ENCODE peak calls at places on chromosomes 5 and 9, in six cellular contexts. K is psoas muscle, D is tibial nerve, F is lung, A is astrocyte of the spinal cord, B is cardiac fibroblast. M is an unnamed sample.

GRCh38 chr5:148776780-148777179 is 49.6 kb upstream of the ADRB2 start:
- DNase-seq in B (peak; percentile 77), D (no peak), A (peak; percentile 85), K (no peak), F (no peak), M (no peak)

GRCh38 chr9:4299006-4299795 is 667 bp downstream of the GLIS3 start:
- DNase-seq in K (peak; percentile 65), F (peak; percentile 35), B (peak; percentile 65), A (peak; percentile 63), D (no peak), M (peak; percentile 68)

GRCh38 chr9:134392900-134393299 is 66.6 kb downstream of the RXRA start:
- DNase-seq in A (no peak), F (no peak), B (no peak), D (no peak), K (no peak), M (no peak)

GRCh38 chr5:51225671-51226419 is 157.4 kb upstream of the ISL1 start:
- DNase-seq in F (no peak), K (no peak), D (no peak), A (no peak), B (no peak), M (no peak)

GRCh38 chr9:93098236-93098946 is 2.4 kb downstream of the CARD19 start:
- DNase-seq in K (peak; percentile 96), B (peak; percentile 97), D (peak; percentile 72), A (peak; percentile 98), F (peak; percentile 90), M (peak; percentile 95)

GRCh38 chr5:143318270-143318669 is 85.2 kb downstream of the NR3C1 start:
- DNase-seq in K (no peak), A (no peak), D (no peak), F (no peak), B (peak; percentile 40), M (no peak)

GRCh38 chr5:148697177-148697820 is 43.0 kb upstream of the HTR4 start:
- DNase-seq in K (no peak), A (peak; percentile 40), F (no peak), D (no peak), B (peak; percentile 66), M (peak; percentile 17)

GRCh38 chr9:95127249-95128176 is 190.0 kb downstream of the FANCC start:
- DNase-seq in D (peak; percentile 91), K (peak; percentile 93), B (peak; percentile 78), F (peak; percentile 78), A (peak; percentile 81), M (peak; percentile 81)

GRCh38 chr5:126624534-126624933 is 23.8 kb downstream of the PHAX start:
- DNase-seq in D (no peak), F (no peak), A (peak; percentile 84), B (peak; percentile 95), K (no peak), M (peak; percentile 91)

GRCh38 chr5:161546463-161547301 is at the start of gene GABRB2:
- DNase-seq in A (peak; percentile 60), K (peak; percentile 59), F (peak; percentile 47), B (peak; percentile 54), D (peak; percentile 14), M (peak; percentile 9)

GRCh38 chr5:150585781-150586461 is 54.5 kb upstream of the SYNPO start:
- DNase-seq in F (no peak), K (peak; percentile 68), D (no peak), B (no peak), A (no peak), M (no peak)

GRCh38 chr9:92385001-92385400 is 19.4 kb downstream of the OGN start:
- DNase-seq in F (no peak), B (peak; percentile 40), A (no peak), K (no peak), D (no peak), M (no peak)

GRCh38 chr9:126626117-126627022 is 12.6 kb downstream of the LMX1B start:
- DNase-seq in K (no peak), F (no peak), D (no peak), B (no peak), A (no peak), M (no peak)

GRCh38 chr9:69675563-69675962 is 3.4 kb upstream of the APBA1 start:
- DNase-seq in A (no peak), K (no peak), D (no peak), F (no peak), B (peak; percentile 28), M (no peak)

GRCh38 chr5:53503819-53504218 is 23.4 kb downstream of the FST start:
- DNase-seq in K (no peak), F (no peak), D (no peak), B (peak; percentile 52), A (no peak), M (no peak)

GRCh38 chr9:137025120-137025966 is 2.7 kb downstream of the ABCA2 start:
- DNase-seq in F (no peak), D (peak; percentile 43), K (no peak), B (no peak), A (no peak), M (no peak)

GRCh38 chr5:142976861-142977260 is 206.7 kb downstream of the ARHGAP26 start:
- DNase-seq in F (no peak), A (no peak), B (peak; percentile 62), D (no peak), K (no peak), M (no peak)

GRCh38 chr5:156706631-156707030 is 143.5 kb upstream of the PPP1R2B start:
- DNase-seq in B (no peak), A (no peak), D (no peak), K (no peak), F (no peak), M (no peak)

GRCh38 chr9:127395491-127396252 is 1.3 kb upstream of the SLC2A8 start:
- DNase-seq in B (no peak), K (no peak), D (no peak), F (no peak), A (no peak), M (peak; percentile 21)

GRCh38 chr5:10746711-10747110 is 14.3 kb downstream of the DAP start:
- DNase-seq in D (no peak), A (no peak), B (no peak), F (peak; percentile 71), K (no peak), M (no peak)

GRCh38 chr9:125511780-125512179 is 195.2 kb downstream of the MAPKAP1 start:
- DNase-seq in B (no peak), F (no peak), A (no peak), K (no peak), D (no peak), M (peak; percentile 63)

GRCh38 chr9:21708225-21708624 is 94.2 kb upstream of the MTAP start:
- DNase-seq in F (no peak), A (no peak), D (no peak), K (no peak), B (no peak), M (peak; percentile 63)

GRCh38 chr9:128626181-128626580 is 30.5 kb downstream of the DYNC2I2 start:
- DNase-seq in F (no peak), D (no peak), K (no peak), A (no peak), B (no peak), M (no peak)

GRCh38 chr5:177429248-177430045 is 3.0 kb downstream of the GRK6 start:
- DNase-seq in D (peak; percentile 48), K (peak; percentile 80), A (no peak), F (peak; percentile 82), B (no peak), M (no peak)

GRCh38 chr9:27181381-27181780 is 72.4 kb downstream of the TEK start:
- DNase-seq in K (no peak), F (no peak), B (peak; percentile 90), A (peak; percentile 77), D (no peak), M (peak; percentile 60)

GRCh38 chr5:21195145-21195544 is 1207.1 kb upstream of the CDH18 start:
- DNase-seq in A (peak; percentile 13), K (no peak), B (no peak), D (no peak), F (no peak), M (no peak)

GRCh38 chr9:92726971-92727715 is 37.5 kb downstream of the BICD2 start:
- DNase-seq in K (no peak), D (no peak), F (no peak), B (peak; percentile 71), A (peak; percentile 31), M (peak; percentile 68)

GRCh38 chr9:278651-279050 is 64.0 kb downstream of the DOCK8 start:
- DNase-seq in F (no peak), D (no peak), A (no peak), K (no peak), B (no peak), M (no peak)

GRCh38 chr9:16032799-16033198 is 480.0 kb downstream of the CCDC171 start:
- DNase-seq in D (no peak), K (no peak), B (peak; percentile 41), A (peak; percentile 64), F (no peak), M (peak; percentile 37)

GRCh38 chr9:101465330-101465915 is 29.8 kb upstream of the ALDOB start:
- DNase-seq in A (peak; percentile 62), B (peak; percentile 84), D (peak; percentile 44), K (no peak), F (peak; percentile 40), M (peak; percentile 72)
- TF ChIP-seq CTCF in A (peak; percentile 54), B (peak; percentile 22), D (no peak), K (peak; percentile 41), F (peak; percentile 8), M (peak; percentile 49)

DNA sequence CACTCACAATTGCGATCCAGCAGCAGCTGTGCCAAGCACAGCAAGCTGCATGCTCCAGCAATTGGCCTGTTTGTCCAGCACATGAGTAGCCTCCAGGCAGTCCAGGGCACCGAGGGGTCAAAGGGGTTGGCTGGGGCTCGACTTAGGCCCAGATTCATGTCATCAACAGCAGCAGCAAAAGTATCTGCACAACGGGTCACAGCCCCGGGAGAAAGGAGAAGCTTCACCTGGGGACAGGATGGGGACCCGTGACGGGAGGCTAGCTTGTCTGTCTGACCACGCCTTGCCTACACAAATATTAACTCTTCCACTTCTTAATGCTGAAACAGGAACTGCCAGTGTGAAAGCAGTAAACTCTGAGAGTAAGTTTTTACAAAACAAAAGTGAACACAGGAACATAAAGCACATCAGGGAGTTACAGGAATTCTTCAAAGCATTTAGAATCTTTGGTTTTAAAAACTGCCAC is 191.2 kb downstream of the PIK3R1 start:
- DNase-seq in F (no peak), A (no peak), D (no peak), B (no peak), K (no peak), M (no peak)
- H3K4me3 ChIP-seq in F (no peak overlapping the region), A (no peak overlapping the region), D (no peak overlapping the region), B (no peak overlapping the region), K (no peak overlapping the region), M (no peak overlapping the region)

GRCh38 chr9:114507726-114508125 is 2.5 kb upstream of the WHRN start:
- DNase-seq in F (no peak), K (no peak), B (peak; percentile 28), A (no peak), D (no peak), M (no peak)
- TF ChIP-seq CTCF in F (no peak), K (no peak), B (peak; percentile 35), A (peak; percentile 34), D (peak; percentile 20), M (peak; percentile 33)

GRCh38 chr5:140039561-140039960 is 3.5 kb downstream of the NRG2 start:
- DNase-seq in B (peak; percentile 41), K (no peak), F (peak; percentile 41), D (no peak), A (no peak), M (no peak)

GRCh38 chr5:140040358-140040757 is 2.7 kb downstream of the NRG2 start:
- DNase-seq in D (no peak), A (no peak), B (no peak), K (no peak), F (no peak), M (no peak)

GRCh38 chr5:140041492-140042421 is 1.3 kb downstream of the NRG2 start:
- DNase-seq in F (peak; percentile 34), B (peak; percentile 38), K (peak; percentile 94), A (peak; percentile 48), D (peak; percentile 49), M (no peak)

GRCh38 chr5:140042551-140043507 is at the start of gene NRG2:
- DNase-seq in K (peak; percentile 92), A (peak; percentile 45), F (peak; percentile 38), B (peak; percentile 45), D (peak; percentile 47), M (peak; percentile 27)

GRCh38 chr5:140041099-140041491 is 2.0 kb downstream of the NRG2 start:
- DNase-seq in K (no peak), B (peak; percentile 5), A (no peak), D (no peak), F (no peak), M (no peak)
- H3K4me3 ChIP-seq in K (peak overlapping the region; percentile 80), B (no peak overlapping the region), A (no peak overlapping the region), D (peak overlapping the region; percentile 80), F (no peak overlapping the region), M (no peak overlapping the region)

M was measured in fibroblast of villous mesenchyme.